ENCODE peak calls at places on chromosomes 13 and 19, in seven cellular contexts. One of them, this sample, is unnamed.

GRCh38 chr13:88590574-88590973 is 919.4 kb downstream of the SLITRK5 start:
- DNase-seq in omental fat pad: no peak
- DNase-seq in ELR: no peak
- DNase-seq in left ventricle myocardium inferior: no peak
- DNase-seq in Peyer's patch: no peak
- DNase-seq in cerebellum: no peak
- DNase-seq in HEK293T: no peak
- DNase-seq in this sample: no peak

GRCh38 chr19:6103217-6103644 is 7.1 kb downstream of the RFX2 start:
- DNase-seq in HEK293T: no peak
- DNase-seq in ELR: peak
- DNase-seq in Peyer's patch: no peak
- DNase-seq in cerebellum: peak
- DNase-seq in left ventricle myocardium inferior: peak
- DNase-seq in omental fat pad: peak
- DNase-seq in this sample: no peak

GRCh38 chr19:18488403-18488723 is 33.5 kb downstream of the ELL start:
- DNase-seq in ELR: peak
- DNase-seq in left ventricle myocardium inferior: no peak
- DNase-seq in cerebellum: no peak
- DNase-seq in HEK293T: no peak
- DNase-seq in Peyer's patch: no peak
- DNase-seq in omental fat pad: no peak
- DNase-seq in this sample: no peak

GRCh38 chr19:13373599-13373998 is 132.7 kb downstream of the CACNA1A start:
- DNase-seq in HEK293T: no peak
- DNase-seq in left ventricle myocardium inferior: no peak
- DNase-seq in ELR: no peak
- DNase-seq in Peyer's patch: no peak
- DNase-seq in omental fat pad: no peak
- DNase-seq in cerebellum: no peak
- DNase-seq in this sample: no peak

GRCh38 chr13:77136902-77137420 is 110.0 kb upstream of the FBXL3 start:
- DNase-seq in omental fat pad: no peak
- DNase-seq in Peyer's patch: no peak
- DNase-seq in HEK293T: no peak
- DNase-seq in left ventricle myocardium inferior: no peak
- DNase-seq in cerebellum: no peak
- DNase-seq in ELR: peak
- DNase-seq in this sample: no peak

GRCh38 chr13:97364031-97364430 is 69.9 kb upstream of the RAP2A start:
- DNase-seq in HEK293T: no peak
- DNase-seq in ELR: no peak
- DNase-seq in cerebellum: no peak
- DNase-seq in omental fat pad: no peak
- DNase-seq in Peyer's patch: no peak
- DNase-seq in left ventricle myocardium inferior: no peak
- DNase-seq in this sample: no peak

GRCh38 chr13:85509512-85509911 is 289.7 kb downstream of the SLITRK6 start:
- DNase-seq in omental fat pad: no peak
- DNase-seq in cerebellum: no peak
- DNase-seq in HEK293T: no peak
- DNase-seq in left ventricle myocardium inferior: no peak
- DNase-seq in ELR: no peak
- DNase-seq in Peyer's patch: no peak
- DNase-seq in this sample: no peak

GRCh38 chr19:677201-677600 is 1.0 kb downstream of the FSTL3 start:
- DNase-seq in cerebellum: no peak
- DNase-seq in Peyer's patch: peak
- DNase-seq in left ventricle myocardium inferior: peak
- DNase-seq in omental fat pad: peak
- DNase-seq in HEK293T: no peak
- DNase-seq in ELR: peak
- DNase-seq in this sample: peak

GRCh38 chr19:1512671-1513491 is at the start of gene ADAMTSL5:
- DNase-seq in HEK293T: peak
- DNase-seq in left ventricle myocardium inferior: peak
- DNase-seq in omental fat pad: no peak
- DNase-seq in Peyer's patch: peak
- DNase-seq in cerebellum: no peak
- DNase-seq in ELR: peak
- DNase-seq in this sample: no peak

GRCh38 chr19:10102787-10103236 is 334 bp upstream of the ANGPTL6 start:
- DNase-seq in Peyer's patch: peak
- DNase-seq in ELR: no peak
- DNase-seq in left ventricle myocardium inferior: no peak
- DNase-seq in cerebellum: no peak
- DNase-seq in HEK293T: no peak
- DNase-seq in omental fat pad: no peak
- DNase-seq in this sample: no peak

GRCh38 chr19:34269968-34270621 is 15.7 kb downstream of the GARRE1 start:
- DNase-seq in omental fat pad: no peak
- DNase-seq in HEK293T: peak
- DNase-seq in Peyer's patch: peak
- DNase-seq in ELR: peak
- DNase-seq in cerebellum: no peak
- DNase-seq in left ventricle myocardium inferior: peak
- DNase-seq in this sample: no peak

GRCh38 chr13:109785141-109785891 is 1.1 kb downstream of the IRS2 start:
- DNase-seq in HEK293T: no peak
- DNase-seq in Peyer's patch: peak
- DNase-seq in left ventricle myocardium inferior: peak
- DNase-seq in ELR: peak
- DNase-seq in cerebellum: peak
- DNase-seq in omental fat pad: no peak
- DNase-seq in this sample: peak

GRCh38 chr13:105255472-105255871 is 1280.0 kb downstream of the EFNB2 start:
- DNase-seq in Peyer's patch: no peak
- DNase-seq in cerebellum: no peak
- DNase-seq in left ventricle myocardium inferior: no peak
- DNase-seq in omental fat pad: no peak
- DNase-seq in HEK293T: no peak
- DNase-seq in ELR: no peak
- DNase-seq in this sample: no peak

GRCh38 chr13:31885994-31886393 is 145.6 kb upstream of the FRY start:
- DNase-seq in Peyer's patch: no peak
- DNase-seq in cerebellum: peak
- DNase-seq in left ventricle myocardium inferior: no peak
- DNase-seq in HEK293T: no peak
- DNase-seq in ELR: no peak
- DNase-seq in omental fat pad: no peak
- DNase-seq in this sample: no peak

GRCh38 chr19:7869453-7869909 is 4.7 kb downstream of the PRR36 start:
- DNase-seq in left ventricle myocardium inferior: peak
- DNase-seq in Peyer's patch: peak
- DNase-seq in HEK293T: peak
- DNase-seq in ELR: peak
- DNase-seq in omental fat pad: no peak
- DNase-seq in cerebellum: peak
- DNase-seq in this sample: no peak

GRCh38 chr19:50314724-50315700 is 14.2 kb downstream of the KCNC3 start:
- DNase-seq in HEK293T: no peak
- DNase-seq in left ventricle myocardium inferior: no peak
- DNase-seq in cerebellum: no peak
- DNase-seq in Peyer's patch: no peak
- DNase-seq in omental fat pad: no peak
- DNase-seq in ELR: no peak
- DNase-seq in this sample: peak

GRCh38 chr13:27465611-27466010 is 15.2 kb upstream of the MTIF3 start:
- DNase-seq in omental fat pad: no peak
- DNase-seq in cerebellum: no peak
- DNase-seq in left ventricle myocardium inferior: no peak
- DNase-seq in HEK293T: no peak
- DNase-seq in ELR: no peak
- DNase-seq in Peyer's patch: no peak
- DNase-seq in this sample: no peak

GRCh38 chr19:5093297-5093858 is 124.5 kb downstream of the KDM4B start:
- DNase-seq in Peyer's patch: no peak
- DNase-seq in cerebellum: peak
- DNase-seq in ELR: no peak
- DNase-seq in HEK293T: no peak
- DNase-seq in left ventricle myocardium inferior: peak
- DNase-seq in omental fat pad: no peak
- DNase-seq in this sample: no peak

GRCh38 chr13:30216111-30216510 is 91.2 kb downstream of the KATNAL1 start:
- DNase-seq in HEK293T: peak
- DNase-seq in Peyer's patch: no peak
- DNase-seq in omental fat pad: no peak
- DNase-seq in ELR: no peak
- DNase-seq in cerebellum: no peak
- DNase-seq in left ventricle myocardium inferior: no peak
- DNase-seq in this sample: no peak

GRCh38 chr19:1264801-1265610 is 4.1 kb upstream of the CIRBP start:
- DNase-seq in ELR: peak
- DNase-seq in HEK293T: no peak
- DNase-seq in left ventricle myocardium inferior: peak
- DNase-seq in Peyer's patch: peak
- DNase-seq in cerebellum: no peak
- DNase-seq in omental fat pad: no peak
- DNase-seq in this sample: no peak

GRCh38 chr19:18860725-18861124 is 29.0 kb downstream of the UPF1 start:
- DNase-seq in cerebellum: no peak
- DNase-seq in HEK293T: no peak
- DNase-seq in ELR: no peak
- DNase-seq in omental fat pad: no peak
- DNase-seq in left ventricle myocardium inferior: no peak
- DNase-seq in Peyer's patch: no peak
- DNase-seq in this sample: no peak

GRCh38 chr13:76038920-76039716 is 403.0 kb downstream of the LMO7 start:
- DNase-seq in cerebellum: no peak
- DNase-seq in omental fat pad: no peak
- DNase-seq in left ventricle myocardium inferior: no peak
- DNase-seq in Peyer's patch: no peak
- DNase-seq in ELR: no peak
- DNase-seq in HEK293T: no peak
- DNase-seq in this sample: no peak

GRCh38 chr13:39485314-39485700 is 117.7 kb downstream of the LHFPL6 start:
- DNase-seq in HEK293T: no peak
- DNase-seq in cerebellum: no peak
- DNase-seq in left ventricle myocardium inferior: no peak
- DNase-seq in Peyer's patch: no peak
- DNase-seq in omental fat pad: no peak
- DNase-seq in ELR: no peak
- DNase-seq in this sample: no peak

GRCh38 chr13:29511980-29512379 is 83.5 kb downstream of the SLC7A1 start:
- DNase-seq in omental fat pad: no peak
- DNase-seq in ELR: no peak
- DNase-seq in HEK293T: no peak
- DNase-seq in cerebellum: no peak
- DNase-seq in left ventricle myocardium inferior: no peak
- DNase-seq in Peyer's patch: no peak
- DNase-seq in this sample: no peak

GRCh38 chr13:45781553-45782326 is 69.8 kb downstream of the SIAH3 start:
- DNase-seq in ELR: no peak
- DNase-seq in cerebellum: peak
- DNase-seq in left ventricle myocardium inferior: peak
- DNase-seq in omental fat pad: no peak
- DNase-seq in HEK293T: peak
- DNase-seq in Peyer's patch: peak
- DNase-seq in this sample: peak

GRCh38 chr13:73406454-73406853 is 347.6 kb downstream of the KLF5 start:
- DNase-seq in Peyer's patch: no peak
- DNase-seq in cerebellum: no peak
- DNase-seq in omental fat pad: no peak
- DNase-seq in HEK293T: no peak
- DNase-seq in left ventricle myocardium inferior: no peak
- DNase-seq in ELR: no peak
- DNase-seq in this sample: no peak

GRCh38 chr19:11164278-11164677 is 8.7 kb upstream of the SPC24 start:
- DNase-seq in HEK293T: no peak
- DNase-seq in cerebellum: no peak
- DNase-seq in ELR: no peak
- DNase-seq in Peyer's patch: no peak
- DNase-seq in omental fat pad: no peak
- DNase-seq in left ventricle myocardium inferior: no peak
- DNase-seq in this sample: no peak

GRCh38 chr13:111033172-111034133 is 81.7 kb upstream of the ARHGEF7 start:
- DNase-seq in left ventricle myocardium inferior: no peak
- DNase-seq in HEK293T: no peak
- DNase-seq in ELR: peak
- DNase-seq in cerebellum: no peak
- DNase-seq in Peyer's patch: no peak
- DNase-seq in omental fat pad: no peak
- DNase-seq in this sample: no peak

GRCh38 chr13:52399708-52400107 is 6.3 kb downstream of the THSD1 start:
- DNase-seq in left ventricle myocardium inferior: no peak
- DNase-seq in HEK293T: no peak
- DNase-seq in Peyer's patch: no peak
- DNase-seq in omental fat pad: no peak
- DNase-seq in ELR: peak
- DNase-seq in cerebellum: no peak
- DNase-seq in this sample: no peak

GRCh38 chr19:33133438-33134031 is 1.6 kb downstream of the WDR88 start:
- DNase-seq in cerebellum: no peak
- DNase-seq in Peyer's patch: no peak
- DNase-seq in left ventricle myocardium inferior: no peak
- DNase-seq in ELR: no peak
- DNase-seq in omental fat pad: no peak
- DNase-seq in HEK293T: no peak
- DNase-seq in this sample: no peak

GRCh38 chr13:33745370-33746324 is 72.3 kb upstream of the RFC3 start:
- DNase-seq in cerebellum: no peak
- DNase-seq in HEK293T: no peak
- DNase-seq in Peyer's patch: no peak
- DNase-seq in left ventricle myocardium inferior: no peak
- DNase-seq in omental fat pad: no peak
- DNase-seq in ELR: no peak
- DNase-seq in this sample: peak

GRCh38 chr13:34578471-34578870 is 363.6 kb upstream of the NBEA start:
- DNase-seq in left ventricle myocardium inferior: no peak
- DNase-seq in Peyer's patch: no peak
- DNase-seq in ELR: no peak
- DNase-seq in HEK293T: no peak
- DNase-seq in cerebellum: no peak
- DNase-seq in omental fat pad: no peak
- DNase-seq in this sample: no peak

GRCh38 chr19:47161876-47162489 is 31.3 kb downstream of the SAE1 start:
- DNase-seq in cerebellum: no peak
- DNase-seq in left ventricle myocardium inferior: no peak
- DNase-seq in HEK293T: no peak
- DNase-seq in omental fat pad: no peak
- DNase-seq in ELR: no peak
- DNase-seq in Peyer's patch: no peak
- DNase-seq in this sample: no peak

GRCh38 chr19:46226438-46226973 is 3.0 kb upstream of the IGFL1 start:
- DNase-seq in ELR: no peak
- DNase-seq in omental fat pad: no peak
- DNase-seq in left ventricle myocardium inferior: peak
- DNase-seq in HEK293T: no peak
- DNase-seq in cerebellum: no peak
- DNase-seq in Peyer's patch: no peak
- DNase-seq in this sample: no peak

GRCh38 chr19:56566904-56567273 is 379 bp upstream of the ZNF470 start:
- DNase-seq in cerebellum: peak
- DNase-seq in ELR: peak
- DNase-seq in left ventricle myocardium inferior: peak
- DNase-seq in Peyer's patch: peak
- DNase-seq in HEK293T: peak
- DNase-seq in omental fat pad: no peak
- DNase-seq in this sample: peak

GRCh38 chr13:70668293-70668692 is 560.0 kb upstream of the KLHL1 start:
- DNase-seq in left ventricle myocardium inferior: no peak
- DNase-seq in Peyer's patch: no peak
- DNase-seq in cerebellum: no peak
- DNase-seq in ELR: peak
- DNase-seq in omental fat pad: no peak
- DNase-seq in HEK293T: no peak
- DNase-seq in this sample: no peak

GRCh38 chr19:6222884-6223283 is 56.9 kb downstream of the MLLT1 start:
- DNase-seq in Peyer's patch: no peak
- DNase-seq in ELR: peak
- DNase-seq in HEK293T: no peak
- DNase-seq in cerebellum: no peak
- DNase-seq in omental fat pad: no peak
- DNase-seq in left ventricle myocardium inferior: no peak
- DNase-seq in this sample: no peak

This sample was measured in NCI-H345.